ENCODE peak calls at places on chromosomes 13 and 19, in seven cellular contexts. M is iris pigment epithelial cell; C is B cell; H is activated naive CD8-positive, alpha-beta T cell treated with anti-CD3 and anti-CD28 coated beads for 36 hours; Q is activated naive CD4-positive, alpha-beta T cell treated with Interleukin-2 at 50 U/mL for 16 hours; O is AG08396; Y is neural crest cell. D is an unnamed sample.

GRCh38 chr19:1214862-1215731 is 9.5 kb downstream of the STK11 start:
- DNase-seq in M (no peak), Y (no peak), C (no peak), O (peak), H (no peak), Q (no peak), D (no peak)

GRCh38 chr19:58499021-58499927 is 12.5 kb downstream of the SLC27A5 start:
- DNase-seq in M (peak), H (peak), C (peak), Y (peak), O (peak), Q (peak), D (peak)

GRCh38 chr19:17510220-17510993 is 1.0 kb upstream of the PGLS start:
- DNase-seq in M (no peak), Q (no peak), H (no peak), O (no peak), C (no peak), Y (no peak), D (no peak)

GRCh38 chr13:113299951-113300350 is 2.9 kb downstream of the LAMP1 start:
- DNase-seq in H (no peak), Q (no peak), C (peak), M (peak), O (no peak), Y (no peak), D (no peak)

GRCh38 chr13:30002577-30002976 is 152.2 kb upstream of the UBL3 start:
- DNase-seq in Y (no peak), C (no peak), O (peak), Q (no peak), M (peak), H (no peak), D (no peak)

GRCh38 chr13:20401958-20402856 is 123.5 kb downstream of the CRYL1 start:
- DNase-seq in Q (no peak), H (no peak), C (no peak), Y (no peak), M (peak), O (no peak), D (no peak)

GRCh38 chr19:55486971-55487883 is 1.0 kb upstream of the SSC5D start:
- DNase-seq in Q (peak), H (peak), Y (peak), O (peak), M (peak), C (no peak), D (peak)

GRCh38 chr13:98900442-98900841 is 77.4 kb downstream of the DOCK9 start:
- DNase-seq in C (no peak), Q (no peak), M (no peak), O (no peak), Y (no peak), H (no peak), D (no peak)

GRCh38 chr13:99926014-99926731 is 45.4 kb downstream of the ZIC5 start:
- DNase-seq in O (peak), M (peak), H (no peak), C (no peak), Y (no peak), Q (no peak), D (no peak)

GRCh38 chr19:46429999-46430398 is 1.3 kb upstream of the PNMA8C start:
- DNase-seq in Q (no peak), H (no peak), M (no peak), O (no peak), C (no peak), Y (no peak), D (no peak)

GRCh38 chr19:47861630-47862029 is 2.6 kb downstream of the TPRX2 start:
- DNase-seq in O (no peak), H (no peak), Y (no peak), Q (no peak), M (no peak), C (no peak), D (no peak)

GRCh38 chr19:1110809-1111640 is 7.2 kb downstream of the GPX4 start:
- DNase-seq in Q (no peak), Y (no peak), H (no peak), C (no peak), O (no peak), M (no peak), D (no peak)

GRCh38 chr13:109874921-109875454 is 88.6 kb upstream of the IRS2 start:
- DNase-seq in O (peak), Y (no peak), M (peak), Q (no peak), H (no peak), C (no peak), D (no peak)

GRCh38 chr13:44842158-44842557 is 147.1 kb downstream of the NUFIP1 start:
- DNase-seq in O (no peak), Q (no peak), C (no peak), Y (no peak), H (no peak), M (peak), D (no peak)

GRCh38 chr19:44685877-44686276 is 13.1 kb upstream of the CEACAM16 start:
- DNase-seq in M (peak), Y (no peak), C (no peak), O (no peak), H (no peak), Q (no peak), D (no peak)

GRCh38 chr19:29591670-29592069 is 14.4 kb upstream of the POP4 start:
- DNase-seq in Y (no peak), O (no peak), M (no peak), C (no peak), H (no peak), Q (no peak), D (no peak)

GRCh38 chr13:44230736-44231135 is 142.9 kb upstream of the SERP2 start:
- DNase-seq in H (no peak), Q (no peak), C (no peak), Y (no peak), O (no peak), M (peak), D (no peak)

GRCh38 chr13:19910336-19911072 is 47.1 kb upstream of the ZMYM5 start:
- DNase-seq in Y (no peak), Q (no peak), M (peak), O (peak), H (no peak), C (no peak), D (no peak)

GRCh38 chr19:48258350-48258749 is 2.6 kb upstream of the CARD8 start:
- DNase-seq in Y (no peak), O (no peak), C (no peak), Q (no peak), M (no peak), H (no peak), D (no peak)

GRCh38 chr13:44906758-44907157 is 82.5 kb downstream of the NUFIP1 start:
- DNase-seq in Y (no peak), C (no peak), M (peak), Q (no peak), H (no peak), O (peak), D (no peak)

GRCh38 chr13:80339841-80340642 is 884 bp downstream of the SPRY2 start:
- DNase-seq in O (peak), C (no peak), H (peak), Q (no peak), M (peak), Y (peak), D (peak)

GRCh38 chr13:98305670-98306069 is 128.6 kb upstream of the RNF113B start:
- DNase-seq in M (no peak), O (no peak), C (no peak), Y (no peak), Q (no peak), H (no peak), D (no peak)

GRCh38 chr19:2618611-2619010 is 83.9 kb downstream of the GNG7 start:
- DNase-seq in O (no peak), Q (peak), H (peak), C (peak), M (peak), Y (no peak), D (peak)

GRCh38 chr19:406999-407491 is 1.9 kb downstream of the C2CD4C start:
- DNase-seq in O (no peak), M (no peak), H (no peak), Q (no peak), Y (no peak), C (no peak), D (no peak)

GRCh38 chr19:41546386-41546789 is 29.6 kb upstream of the CEACAM21 start:
- DNase-seq in Q (no peak), M (no peak), C (peak), Y (no peak), O (no peak), H (no peak), D (no peak)

GRCh38 chr19:6233051-6233826 is 46.5 kb downstream of the MLLT1 start:
- DNase-seq in O (no peak), C (no peak), M (peak), H (no peak), Y (no peak), Q (no peak), D (no peak)

GRCh38 chr19:5624154-5624663 is 1.3 kb downstream of the SAFB start:
- DNase-seq in C (no peak), Y (no peak), O (peak), Q (peak), M (peak), H (peak), D (peak)

GRCh38 chr19:3868770-3869456 is at the start of gene ZFR2:
- DNase-seq in H (peak), M (no peak), Y (peak), C (no peak), Q (peak), O (no peak), D (peak)

GRCh38 chr19:54434862-54435174 is 14.2 kb upstream of the LENG8 start:
- DNase-seq in Y (no peak), O (no peak), H (peak), C (no peak), M (no peak), Q (no peak), D (no peak)

GRCh38 chr13:24032674-24033073 is 127.8 kb upstream of the SPATA13 start:
- DNase-seq in H (no peak), M (peak), O (no peak), Y (no peak), C (no peak), Q (no peak), D (no peak)

GRCh38 chr19:2422951-2423880 is 4.2 kb downstream of the TIMM13 start:
- DNase-seq in H (no peak), Y (no peak), Q (no peak), C (no peak), O (no peak), M (no peak), D (no peak)

GRCh38 chr13:73596382-73596781 is 537.6 kb downstream of the KLF5 start:
- DNase-seq in M (no peak), C (no peak), Y (no peak), H (no peak), Q (no peak), O (no peak), D (no peak)

GRCh38 chr13:21095311-21095710 is 33.9 kb upstream of the LATS2 start:
- DNase-seq in M (no peak), Y (no peak), Q (no peak), O (no peak), H (no peak), C (no peak), D (no peak)

GRCh38 chr19:48239582-48240141 is 16.1 kb downstream of the CARD8 start:
- DNase-seq in M (peak), O (no peak), C (no peak), H (no peak), Q (no peak), Y (no peak), D (no peak)

GRCh38 chr19:6891761-6892385 is 4.5 kb downstream of the ADGRE1 start:
- DNase-seq in O (no peak), M (no peak), C (no peak), H (no peak), Y (no peak), Q (no peak), D (no peak)

GRCh38 chr19:12610540-12611360 is at the start of the genes ZNF490 and ZNF791:
- DNase-seq in M (peak), Q (peak), C (peak), O (peak), Y (peak), H (peak), D (peak)

GRCh38 chr19:41552558-41552957 is 23.4 kb upstream of the CEACAM21 start:
- DNase-seq in C (peak), M (no peak), H (peak), Y (no peak), O (no peak), Q (no peak), D (no peak)

GRCh38 chr13:33286143-33286542 is 588 bp upstream of the STARD13 start:
- DNase-seq in Q (no peak), H (no peak), O (no peak), Y (no peak), M (no peak), C (no peak), D (no peak)

GRCh38 chr19:50724522-50725217 is 1.5 kb downstream of the CLEC11A start:
- DNase-seq in O (peak), H (peak), M (peak), Y (peak), C (peak), Q (peak), D (peak)

D was measured in stimulated activated naive CD8-positive, alpha-beta T cell treated with anti-CD3 and anti-CD28 coated beads, Interleukin-15, Interleukin-2, amounts not matched to agents 100 U/mL and 50 U/mL, for 24 hours.